ENCODE peak calls at places on chromosomes 12 and 14, in eight cellular contexts. One of them, this sample, is unnamed.

GRCh38 chr12:54039417-54040147 is 6.7 kb downstream of the HOXC5 start:
- DNase-seq in breast epithelium: no peak
- DNase-seq in psoas muscle: peak; percentile 80
- DNase-seq in Panc1: no peak
- DNase-seq in right lobe of liver: no peak
- DNase-seq in cardiac muscle cell: no peak
- DNase-seq in WERI-Rb-1: no peak
- DNase-seq in OCI-LY7: no peak
- DNase-seq in this sample: no peak

GRCh38 chr12:132460571-132460970 is 29.4 kb upstream of the FBRSL1 start:
- DNase-seq in psoas muscle: no peak
- DNase-seq in right lobe of liver: no peak
- DNase-seq in Panc1: no peak
- DNase-seq in cardiac muscle cell: no peak
- DNase-seq in WERI-Rb-1: peak; percentile 58
- DNase-seq in breast epithelium: no peak
- DNase-seq in OCI-LY7: no peak
- DNase-seq in this sample: no peak

GRCh38 chr14:94532462-94532861 is 23.2 kb upstream of the SERPINA12 start:
- DNase-seq in breast epithelium: no peak
- DNase-seq in OCI-LY7: no peak
- DNase-seq in cardiac muscle cell: peak; percentile 21
- DNase-seq in psoas muscle: no peak
- DNase-seq in right lobe of liver: no peak
- DNase-seq in WERI-Rb-1: no peak
- DNase-seq in Panc1: no peak
- DNase-seq in this sample: peak; percentile 42

GRCh38 chr12:26317942-26318565 is 122.7 kb downstream of the SSPN start:
- DNase-seq in cardiac muscle cell: peak; percentile 47
- DNase-seq in psoas muscle: no peak
- DNase-seq in WERI-Rb-1: no peak
- DNase-seq in breast epithelium: no peak
- DNase-seq in Panc1: peak; percentile 81
- DNase-seq in OCI-LY7: no peak
- DNase-seq in right lobe of liver: no peak
- DNase-seq in this sample: peak; percentile 98

GRCh38 chr14:97978336-97978735 is 1181.2 kb downstream of the VRK1 start:
- DNase-seq in cardiac muscle cell: no peak
- DNase-seq in OCI-LY7: no peak
- DNase-seq in psoas muscle: peak; percentile 85
- DNase-seq in Panc1: no peak
- DNase-seq in WERI-Rb-1: peak; percentile 62
- DNase-seq in breast epithelium: peak; percentile 74
- DNase-seq in right lobe of liver: peak; percentile 63
- DNase-seq in this sample: peak; percentile 77

GRCh38 chr14:50462111-50462510 is 65.4 kb upstream of the CDKL1 start:
- DNase-seq in cardiac muscle cell: no peak
- DNase-seq in Panc1: no peak
- DNase-seq in psoas muscle: no peak
- DNase-seq in OCI-LY7: no peak
- DNase-seq in right lobe of liver: no peak
- DNase-seq in WERI-Rb-1: no peak
- DNase-seq in breast epithelium: no peak
- DNase-seq in this sample: no peak

GRCh38 chr12:29673346-29673745 is 110.4 kb downstream of the TMTC1 start:
- DNase-seq in cardiac muscle cell: peak; percentile 38
- DNase-seq in right lobe of liver: no peak
- DNase-seq in breast epithelium: no peak
- DNase-seq in Panc1: no peak
- DNase-seq in OCI-LY7: no peak
- DNase-seq in WERI-Rb-1: no peak
- DNase-seq in psoas muscle: no peak
- DNase-seq in this sample: peak; percentile 34

GRCh38 chr12:50925342-50925651 is 27.0 kb upstream of the HIGD1C start:
- DNase-seq in WERI-Rb-1: no peak
- DNase-seq in psoas muscle: no peak
- DNase-seq in OCI-LY7: peak; percentile 86
- DNase-seq in Panc1: no peak
- DNase-seq in breast epithelium: no peak
- DNase-seq in cardiac muscle cell: no peak
- DNase-seq in right lobe of liver: no peak
- DNase-seq in this sample: no peak

DNA sequence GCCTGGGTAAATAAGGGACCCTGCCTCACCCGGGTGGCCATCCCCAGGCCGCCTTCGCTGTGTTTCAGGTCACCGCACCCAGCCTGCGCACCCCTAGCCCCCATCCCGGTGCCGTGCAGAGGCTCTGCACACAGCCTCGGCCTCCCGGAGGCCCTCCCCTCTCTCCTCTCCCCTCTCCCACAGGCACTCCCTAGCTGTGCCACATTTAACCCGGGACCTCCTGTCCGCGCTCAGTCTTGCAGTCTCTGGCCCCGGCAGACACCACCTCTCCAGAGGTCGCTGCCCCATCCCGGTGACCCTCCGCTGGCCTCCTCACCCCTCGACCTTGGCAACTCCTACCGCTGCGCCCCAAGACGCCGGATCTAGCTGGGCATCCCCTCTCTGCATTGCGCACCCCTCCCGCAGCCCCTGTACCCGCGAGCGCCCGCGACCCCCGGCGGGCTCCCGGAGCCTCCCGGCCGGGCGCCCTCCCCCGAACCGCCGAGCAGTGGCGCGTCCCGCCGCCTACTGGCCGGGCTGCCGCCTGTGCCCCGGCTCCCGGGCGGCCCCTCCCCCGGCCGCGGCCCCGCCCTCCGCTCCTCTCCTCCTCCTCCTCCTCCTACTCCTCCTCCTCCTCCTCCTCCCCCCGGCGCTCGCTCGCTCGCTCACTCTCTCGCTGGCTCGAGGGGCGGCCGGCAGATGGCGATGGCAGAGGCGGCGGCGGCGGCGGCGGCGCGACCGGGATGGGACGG is 120.7 kb downstream of the AACS start:
- DNase-seq in psoas muscle: peak; percentile 82
- DNase-seq in breast epithelium: no peak
- DNase-seq in right lobe of liver: peak; percentile 86
- DNase-seq in WERI-Rb-1: peak; percentile 85
- DNase-seq in cardiac muscle cell: peak; percentile 82
- DNase-seq in OCI-LY7: peak; percentile 88
- DNase-seq in Panc1: no peak
- DNase-seq in this sample: peak; percentile 33
- TF ChIP-seq CTCF in psoas muscle: peak; percentile 24
- TF ChIP-seq CTCF in breast epithelium: no peak
- TF ChIP-seq CTCF in right lobe of liver: peak; percentile 39
- TF ChIP-seq CTCF in WERI-Rb-1: peak; percentile 43
- TF ChIP-seq CTCF in cardiac muscle cell: peak; percentile 20
- TF ChIP-seq CTCF in OCI-LY7: peak; percentile 54
- TF ChIP-seq CTCF in Panc1: peak; percentile 89
- TF ChIP-seq CTCF in this sample: peak; percentile 9

DNA sequence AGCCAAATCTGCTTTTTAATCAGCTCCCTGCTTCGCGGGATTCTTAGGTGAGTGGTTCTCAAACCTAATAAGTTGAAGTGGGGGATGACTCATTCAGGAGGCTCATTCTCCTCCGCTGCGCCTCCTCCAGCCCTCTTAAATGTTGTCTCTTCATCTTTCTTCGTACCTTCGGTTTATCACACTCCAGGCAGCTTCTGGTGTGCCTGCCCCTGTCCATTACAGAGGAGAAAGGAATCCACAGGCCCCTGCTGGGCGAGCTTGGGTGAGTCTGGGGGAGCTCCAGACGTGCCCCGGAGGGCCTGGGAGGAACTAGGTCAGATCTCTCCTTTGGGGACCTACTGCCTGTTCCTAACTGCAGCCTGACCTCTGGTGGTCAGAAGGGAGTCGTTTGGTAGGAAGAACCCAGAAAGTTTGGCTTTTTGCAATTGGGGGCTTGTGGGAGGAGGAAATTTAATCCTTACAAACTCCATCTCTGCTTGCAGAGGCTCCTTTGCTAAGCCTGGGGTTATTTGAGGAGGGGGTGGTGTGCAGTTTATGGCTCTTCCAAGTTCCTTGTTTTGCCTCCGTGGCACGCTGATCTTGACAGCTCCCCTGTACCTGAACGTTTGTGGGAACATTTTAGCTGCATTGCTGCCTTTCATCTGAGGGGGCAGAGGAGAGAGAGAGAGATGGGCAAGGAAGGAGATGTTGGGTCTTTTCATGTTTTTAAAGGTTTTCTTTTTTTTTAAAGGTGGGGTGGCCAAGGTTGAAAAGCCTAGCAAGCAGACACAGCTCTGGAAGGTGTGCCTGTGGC is 84.1 kb upstream of the GNG2 start:
- DNase-seq in right lobe of liver: no peak
- DNase-seq in Panc1: no peak
- DNase-seq in psoas muscle: peak; percentile 61
- DNase-seq in cardiac muscle cell: peak; percentile 86
- DNase-seq in breast epithelium: no peak
- DNase-seq in OCI-LY7: peak; percentile 59
- DNase-seq in WERI-Rb-1: peak; percentile 78
- DNase-seq in this sample: peak; percentile 63
- H3K4me3 ChIP-seq in right lobe of liver: no peak overlapping the region
- H3K4me3 ChIP-seq in Panc1: no peak overlapping the region
- H3K4me3 ChIP-seq in psoas muscle: no peak overlapping the region
- H3K4me3 ChIP-seq in cardiac muscle cell: no peak overlapping the region
- H3K4me3 ChIP-seq in breast epithelium: no peak overlapping the region
- H3K4me3 ChIP-seq in OCI-LY7: no peak overlapping the region
- H3K4me3 ChIP-seq in WERI-Rb-1: no peak overlapping the region
- H3K4me3 ChIP-seq in this sample: peak overlapping the region; percentile 21

DNA sequence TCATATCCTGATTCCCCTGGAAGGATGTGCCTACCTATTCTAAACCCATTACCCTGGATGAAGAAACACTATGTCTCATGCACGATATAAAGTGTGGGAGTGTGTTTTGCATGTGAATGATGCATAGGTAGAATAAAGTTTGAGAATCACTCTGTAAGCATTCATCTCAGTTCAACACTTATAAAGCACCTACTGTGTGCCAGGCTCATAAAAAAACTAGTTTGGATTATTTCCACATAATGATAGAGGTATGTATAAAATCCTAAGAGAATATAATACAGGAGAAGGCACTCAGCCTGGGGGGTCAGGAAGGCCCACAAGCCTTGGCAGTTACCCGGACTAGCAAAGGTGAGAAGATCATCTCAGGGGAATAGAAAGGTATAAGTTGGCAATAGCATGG is 41.1 kb upstream of the BCL2L14 start:
- DNase-seq in cardiac muscle cell: no peak
- DNase-seq in WERI-Rb-1: no peak
- DNase-seq in right lobe of liver: no peak
- DNase-seq in breast epithelium: no peak
- DNase-seq in Panc1: no peak
- DNase-seq in psoas muscle: no peak
- DNase-seq in OCI-LY7: no peak
- DNase-seq in this sample: no peak
- H3K36me3 ChIP-seq in cardiac muscle cell: no peaks in the 10 kb centered on the region
- H3K36me3 ChIP-seq in WERI-Rb-1: no peaks in the 10 kb centered on the region
- H3K36me3 ChIP-seq in right lobe of liver: no peaks in the 10 kb centered on the region
- H3K36me3 ChIP-seq in breast epithelium: no peaks in the 10 kb centered on the region
- H3K36me3 ChIP-seq in Panc1: no peaks in the 10 kb centered on the region
- H3K36me3 ChIP-seq in psoas muscle: no peaks in the 10 kb centered on the region
- H3K36me3 ChIP-seq in OCI-LY7: peaks cover 5% of the 10 kb centered on the region
- H3K36me3 ChIP-seq in this sample: no peaks in the 10 kb centered on the region

GRCh38 chr12:104106965-104107364 is 31.0 kb downstream of the NFYB start:
- DNase-seq in Panc1: no peak
- DNase-seq in right lobe of liver: no peak
- DNase-seq in WERI-Rb-1: no peak
- DNase-seq in psoas muscle: no peak
- DNase-seq in cardiac muscle cell: no peak
- DNase-seq in breast epithelium: no peak
- DNase-seq in OCI-LY7: no peak
- DNase-seq in this sample: no peak

GRCh38 chr12:104105461-104105860 is 32.5 kb downstream of the NFYB start:
- DNase-seq in OCI-LY7: no peak
- DNase-seq in WERI-Rb-1: no peak
- DNase-seq in psoas muscle: no peak
- DNase-seq in cardiac muscle cell: peak; percentile 28
- DNase-seq in breast epithelium: no peak
- DNase-seq in right lobe of liver: no peak
- DNase-seq in Panc1: no peak
- DNase-seq in this sample: no peak

GRCh38 chr12:104115587-104115975 is 22.4 kb downstream of the NFYB start:
- DNase-seq in OCI-LY7: no peak
- DNase-seq in WERI-Rb-1: no peak
- DNase-seq in breast epithelium: no peak
- DNase-seq in psoas muscle: no peak
- DNase-seq in Panc1: no peak
- DNase-seq in right lobe of liver: no peak
- DNase-seq in cardiac muscle cell: no peak
- DNase-seq in this sample: no peak

GRCh38 chr12:104108755-104109445 is 29.1 kb downstream of the NFYB start:
- DNase-seq in psoas muscle: peak; percentile 90
- DNase-seq in cardiac muscle cell: peak; percentile 82
- DNase-seq in OCI-LY7: peak; percentile 80
- DNase-seq in WERI-Rb-1: peak; percentile 85
- DNase-seq in breast epithelium: peak; percentile 76
- DNase-seq in right lobe of liver: peak; percentile 77
- DNase-seq in Panc1: peak; percentile 61
- DNase-seq in this sample: peak; percentile 78

DNA sequence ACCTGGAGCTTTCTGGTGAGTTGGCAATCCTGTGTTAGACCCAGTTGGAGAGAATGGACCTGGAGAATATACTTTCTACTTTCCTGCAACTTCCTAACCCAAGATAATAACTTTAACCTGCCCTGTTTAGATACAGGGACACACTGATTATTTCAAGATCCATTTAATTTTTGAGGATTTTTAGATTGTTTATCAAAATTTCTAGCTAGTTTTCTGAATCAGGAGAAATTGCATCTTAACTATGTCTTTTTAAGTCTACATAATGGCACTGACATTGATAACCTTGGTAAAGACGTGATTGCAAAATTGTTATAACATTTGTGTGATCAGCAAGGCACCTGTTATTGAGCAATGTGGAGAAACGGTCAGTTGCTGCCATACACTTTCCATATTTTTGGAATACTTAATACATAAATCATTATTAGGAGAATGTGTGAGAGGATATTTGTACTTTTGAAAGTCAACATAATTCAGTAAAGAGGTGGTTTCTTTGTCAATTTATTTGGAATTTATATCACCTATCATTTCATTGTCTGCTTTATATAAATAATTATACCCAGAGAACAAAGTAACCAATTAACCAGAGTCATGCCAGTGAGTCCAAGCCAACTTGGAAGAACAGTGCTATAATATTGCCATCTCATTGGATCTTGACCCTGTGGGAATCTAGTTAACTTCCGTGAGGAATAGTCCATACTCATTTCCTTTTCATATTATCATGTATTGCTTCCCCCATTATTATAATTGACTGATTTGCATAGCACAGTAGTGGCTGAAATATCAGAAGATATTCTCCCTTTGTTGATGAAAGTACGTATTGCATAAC is 28.4 kb downstream of the NFYB start:
- DNase-seq in Panc1: no peak
- DNase-seq in right lobe of liver: no peak
- DNase-seq in WERI-Rb-1: no peak
- DNase-seq in psoas muscle: no peak
- DNase-seq in cardiac muscle cell: no peak
- DNase-seq in OCI-LY7: no peak
- DNase-seq in breast epithelium: no peak
- DNase-seq in this sample: no peak
- TF ChIP-seq CTCF in Panc1: peak; percentile 74
- TF ChIP-seq CTCF in right lobe of liver: no peak
- TF ChIP-seq CTCF in WERI-Rb-1: no peak
- TF ChIP-seq CTCF in psoas muscle: no peak
- TF ChIP-seq CTCF in cardiac muscle cell: no peak
- TF ChIP-seq CTCF in OCI-LY7: peak; percentile 52
- TF ChIP-seq CTCF in breast epithelium: no peak
- TF ChIP-seq CTCF in this sample: no peak

GRCh38 chr14:36514278-36515104 is 5.5 kb downstream of the NKX2-1 start:
- DNase-seq in OCI-LY7: no peak
- DNase-seq in WERI-Rb-1: no peak
- DNase-seq in right lobe of liver: no peak
- DNase-seq in breast epithelium: no peak
- DNase-seq in Panc1: no peak
- DNase-seq in cardiac muscle cell: no peak
- DNase-seq in psoas muscle: no peak
- DNase-seq in this sample: no peak
- H3K4me3 ChIP-seq in OCI-LY7: no peak overlapping the region
- H3K4me3 ChIP-seq in WERI-Rb-1: no peak overlapping the region
- H3K4me3 ChIP-seq in right lobe of liver: no peak overlapping the region
- H3K4me3 ChIP-seq in breast epithelium: no peak overlapping the region
- H3K4me3 ChIP-seq in Panc1: no peak overlapping the region
- H3K4me3 ChIP-seq in cardiac muscle cell: no peak overlapping the region
- H3K4me3 ChIP-seq in psoas muscle: no peak overlapping the region
- H3K4me3 ChIP-seq in this sample: peak overlapping the region; percentile 6